ENCODE peak calls at places on chromosome 5, in ten cellular contexts. D, X, A, O, G, C, F, Z, I and W are unnamed samples.

GRCh38 chr5:83368835-83369234 is 102.7 kb upstream of the VCAN start:
- DNase-seq in D (no peak), X (no peak), A (no peak), O (no peak), G (peak; percentile 21), C (no peak), F (no peak), Z (no peak), I (no peak), W (no peak)

GRCh38 chr5:41510176-41510831 is at the start of gene PLCXD3:
- DNase-seq in D (peak; percentile 22), X (no peak), A (peak; percentile 63), O (no peak), G (peak; percentile 87), C (peak; percentile 39), F (peak; percentile 12), Z (peak; percentile 1), I (no peak), W (peak; percentile 73)

GRCh38 chr5:96952118-96952750 is 16.4 kb downstream of the LNPEP start:
- DNase-seq in D (no peak), X (no peak), A (no peak), O (no peak), G (no peak), C (no peak), F (peak; percentile 31), Z (no peak), I (no peak), W (no peak)

GRCh38 chr5:14870347-14871083 is 1.1 kb downstream of the ANKH start:
- DNase-seq in D (peak; percentile 61), X (no peak), A (peak; percentile 40), O (no peak), G (no peak), C (peak; percentile 35), F (peak; percentile 51), Z (no peak), I (peak; percentile 7), W (no peak)

GRCh38 chr5:36881304-36881703 is 4.7 kb downstream of the NIPBL start:
- DNase-seq in D (no peak), X (no peak), A (no peak), O (no peak), G (no peak), C (no peak), F (no peak), Z (no peak), I (no peak), W (no peak)

GRCh38 chr5:1366514-1366913 is 21.6 kb upstream of the CLPTM1L start:
- DNase-seq in D (no peak), X (no peak), A (no peak), O (no peak), G (no peak), C (no peak), F (no peak), Z (no peak), I (no peak), W (no peak)

GRCh38 chr5:851076-851475 is 290 bp upstream of the ZDHHC11 start:
- DNase-seq in D (no peak), X (no peak), A (no peak), O (no peak), G (no peak), C (no peak), F (no peak), Z (no peak), I (no peak), W (no peak)

GRCh38 chr5:180555168-180555921 is 36.0 kb downstream of the SCGB3A1 start:
- DNase-seq in D (no peak), X (no peak), A (no peak), O (no peak), G (no peak), C (no peak), F (peak; percentile 76), Z (no peak), I (no peak), W (no peak)

GRCh38 chr5:31733365-31733764 is 94.4 kb downstream of the PDZD2 start:
- DNase-seq in D (no peak), X (peak; percentile 89), A (peak; percentile 87), O (no peak), G (no peak), C (no peak), F (no peak), Z (no peak), I (no peak), W (no peak)

GRCh38 chr5:39794511-39794910 is 369.7 kb upstream of the DAB2 start:
- DNase-seq in D (no peak), X (no peak), A (peak; percentile 7), O (no peak), G (no peak), C (no peak), F (peak; percentile 79), Z (no peak), I (no peak), W (no peak)

GRCh38 chr5:61280205-61280604 is 51.9 kb upstream of the ZSWIM6 start:
- DNase-seq in D (no peak), X (no peak), A (no peak), O (no peak), G (peak; percentile 76), C (no peak), F (peak; percentile 92), Z (no peak), I (no peak), W (no peak)

GRCh38 chr5:173459225-173459624 is 131.0 kb upstream of the STC2 start:
- DNase-seq in D (no peak), X (no peak), A (no peak), O (no peak), G (no peak), C (no peak), F (peak; percentile 26), Z (no peak), I (no peak), W (no peak)

GRCh38 chr5:177306674-177307543 is 3.3 kb downstream of the PRELID1 start:
- DNase-seq in D (no peak), X (no peak), A (no peak), O (no peak), G (peak; percentile 54), C (no peak), F (no peak), Z (no peak), I (no peak), W (no peak)

GRCh38 chr5:94893404-94894145 is 275.1 kb downstream of the SLF1 start:
- DNase-seq in D (no peak), X (peak; percentile 52), A (no peak), O (no peak), G (peak; percentile 23), C (no peak), F (peak; percentile 24), Z (no peak), I (no peak), W (no peak)

GRCh38 chr5:19240150-19240549 is 747.9 kb downstream of the CDH18 start:
- DNase-seq in D (no peak), X (no peak), A (no peak), O (peak; percentile 6), G (peak; percentile 3), C (no peak), F (peak; percentile 5), Z (peak; percentile 11), I (no peak), W (no peak)

GRCh38 chr5:114101153-114101552 is 260.7 kb upstream of the KCNN2 start:
- DNase-seq in D (peak; percentile 22), X (no peak), A (no peak), O (no peak), G (peak; percentile 73), C (no peak), F (peak; percentile 84), Z (peak; percentile 30), I (peak; percentile 15), W (peak; percentile 2)

GRCh38 chr5:71969464-71969863 is 137.8 kb upstream of the MAP1B start:
- DNase-seq in D (no peak), X (peak; percentile 4), A (no peak), O (no peak), G (no peak), C (no peak), F (peak; percentile 28), Z (no peak), I (no peak), W (no peak)

GRCh38 chr5:180074462-180074861 is 2.9 kb upstream of the RNF130 start:
- DNase-seq in D (no peak), X (no peak), A (no peak), O (no peak), G (no peak), C (no peak), F (no peak), Z (no peak), I (no peak), W (no peak)

GRCh38 chr5:134090482-134090881 is 24.0 kb upstream of the TCF7 start:
- DNase-seq in D (no peak), X (no peak), A (no peak), O (no peak), G (no peak), C (no peak), F (no peak), Z (no peak), I (no peak), W (no peak)

GRCh38 chr5:170479484-170479883 is 24.3 kb upstream of the KCNIP1 start:
- DNase-seq in D (no peak), X (no peak), A (no peak), O (no peak), G (no peak), C (no peak), F (no peak), Z (no peak), I (no peak), W (no peak)

GRCh38 chr5:157046041-157046440 is 12.9 kb downstream of the HAVCR1 start:
- DNase-seq in D (peak; percentile 51), X (no peak), A (no peak), O (no peak), G (no peak), C (peak; percentile 15), F (peak; percentile 7), Z (no peak), I (no peak), W (no peak)

GRCh38 chr5:151904127-151904526 is 20.5 kb downstream of the GLRA1 start:
- DNase-seq in D (no peak), X (no peak), A (no peak), O (no peak), G (no peak), C (no peak), F (no peak), Z (no peak), I (no peak), W (no peak)

GRCh38 chr5:2759091-2759490 is 7.6 kb upstream of the IRX2 start:
- DNase-seq in D (no peak), X (no peak), A (no peak), O (no peak), G (no peak), C (no peak), F (no peak), Z (no peak), I (no peak), W (no peak)

GRCh38 chr5:68754536-68754935 is 339.3 kb upstream of the SLC30A5 start:
- DNase-seq in D (no peak), X (no peak), A (no peak), O (no peak), G (no peak), C (no peak), F (no peak), Z (no peak), I (no peak), W (no peak)

GRCh38 chr5:176682016-176682531 is 34.8 kb downstream of the TSPAN17 start:
- DNase-seq in D (no peak), X (no peak), A (no peak), O (no peak), G (no peak), C (no peak), F (no peak), Z (no peak), I (no peak), W (no peak)

GRCh38 chr5:134600600-134600999 is 32.0 kb downstream of the SAR1B start:
- DNase-seq in D (no peak), X (no peak), A (no peak), O (no peak), G (peak; percentile 57), C (no peak), F (peak; percentile 73), Z (no peak), I (no peak), W (no peak)

GRCh38 chr5:63217422-63217821 is 638.8 kb downstream of the LRRC70 start:
- DNase-seq in D (no peak), X (no peak), A (no peak), O (no peak), G (no peak), C (no peak), F (no peak), Z (no peak), I (no peak), W (no peak)

GRCh38 chr5:5351288-5352089 is 71.0 kb upstream of the ICE1 start:
- DNase-seq in D (no peak), X (no peak), A (no peak), O (peak; percentile 91), G (peak; percentile 12), C (no peak), F (no peak), Z (no peak), I (no peak), W (no peak)